ENCODE peak calls at places on chromosome 21, in four cellular contexts. F is HepG2, Y is A549, D is K562. Z is an unnamed sample.

GRCh38 chr21:16004121-16004520 is 274.3 kb downstream of the USP25 start:
- DNase-seq in D (no peak), Y (no peak), F (no peak), Z (no peak)

GRCh38 chr21:38350681-38351080 is 93.9 kb downstream of the KCNJ15 start:
- DNase-seq in D (no peak), F (no peak), Y (no peak), Z (no peak)

GRCh38 chr21:37983336-37984095 is 67.3 kb upstream of the KCNJ6 start:
- DNase-seq in Y (peak; percentile 7), D (no peak), F (no peak), Z (no peak)

GRCh38 chr21:24895885-24896734 is 711.2 kb downstream of the MRPL39 start:
- DNase-seq in Y (no peak), D (no peak), F (no peak), Z (peak; percentile 11)

GRCh38 chr21:15732290-15732995 is 2.7 kb downstream of the USP25 start:
- DNase-seq in Y (no peak), F (peak; percentile 55), D (no peak), Z (no peak)

GRCh38 chr21:18249542-18250152 is 5.0 kb downstream of the CHODL start:
- DNase-seq in F (no peak), Y (no peak), D (no peak), Z (no peak)

GRCh38 chr21:14683021-14683420 is 136.9 kb upstream of the SAMSN1 start:
- DNase-seq in F (no peak), D (no peak), Y (no peak), Z (no peak)

GRCh38 chr21:21813295-21813694 is 815.1 kb downstream of the NCAM2 start:
- DNase-seq in Y (no peak), D (no peak), F (no peak), Z (no peak)

GRCh38 chr21:28632718-28633408 is 359.8 kb downstream of the LTN1 start:
- DNase-seq in Y (no peak), D (no peak), F (no peak), Z (no peak)

GRCh38 chr21:38817371-38818335 is 11.9 kb downstream of the ETS2 start:
- DNase-seq in Y (no peak), F (no peak), D (no peak), Z (no peak)

GRCh38 chr21:37829447-37829846 is 86.8 kb downstream of the KCNJ6 start:
- DNase-seq in D (no peak), Y (peak; percentile 10), F (peak; percentile 23), Z (no peak)

GRCh38 chr21:15514073-15514946 is 215.5 kb upstream of the USP25 start:
- DNase-seq in Y (no peak), D (no peak), F (peak; percentile 94), Z (no peak)

GRCh38 chr21:22827422-22827821 is 1829.2 kb downstream of the NCAM2 start:
- DNase-seq in Y (no peak), F (no peak), D (no peak), Z (no peak)

GRCh38 chr21:23541571-23541970 is 2065.7 kb downstream of the MRPL39 start:
- DNase-seq in D (no peak), Y (no peak), F (no peak), Z (no peak)

GRCh38 chr21:37511848-37512247 is 145.3 kb downstream of the DYRK1A start:
- DNase-seq in F (no peak), D (no peak), Y (no peak), Z (no peak)

GRCh38 chr21:38914531-38915385 is 109.0 kb downstream of the ETS2 start:
- DNase-seq in Y (no peak), F (peak; percentile 25), D (no peak), Z (no peak)

GRCh38 chr21:15171546-15171945 is 106.7 kb upstream of the NRIP1 start:
- DNase-seq in D (no peak), Y (no peak), F (no peak), Z (no peak)

GRCh38 chr21:39083377-39084008 is 99.8 kb downstream of the PSMG1 start:
- DNase-seq in Y (no peak), D (no peak), F (no peak), Z (no peak)

GRCh38 chr21:16588433-16588860 is 858.7 kb downstream of the USP25 start:
- DNase-seq in D (no peak), Y (peak; percentile 21), F (no peak), Z (peak; percentile 45)

GRCh38 chr21:29114765-29115164 is 15.7 kb upstream of the MAP3K7CL start:
- DNase-seq in Y (peak; percentile 9), F (no peak), D (no peak), Z (no peak)

GRCh38 chr21:15249285-15249993 is 184.6 kb upstream of the NRIP1 start:
- DNase-seq in Y (no peak), F (no peak), D (peak; percentile 30), Z (no peak)

GRCh38 chr21:15063081-15063820 is 1.5 kb downstream of the NRIP1 start:
- DNase-seq in Y (no peak), D (peak; percentile 23), F (peak; percentile 29), Z (no peak)

GRCh38 chr21:31538821-31539220 is 120.7 kb upstream of the SOD1 start:
- DNase-seq in D (no peak), Y (no peak), F (no peak), Z (no peak)

GRCh38 chr21:41138711-41139110 is 29.2 kb upstream of the BACE2 start:
- DNase-seq in F (no peak), D (no peak), Y (no peak), Z (no peak)

GRCh38 chr21:41142051-41142795 is 25.7 kb upstream of the BACE2 start:
- DNase-seq in F (peak; percentile 2), D (no peak), Y (peak; percentile 12), Z (no peak)

GRCh38 chr21:41139275-41139674 is 28.7 kb upstream of the BACE2 start:
- DNase-seq in Y (no peak), D (no peak), F (no peak), Z (no peak)

GRCh38 chr21:41139951-41140350 is 28.0 kb upstream of the BACE2 start:
- DNase-seq in Y (no peak), F (no peak), D (no peak), Z (no peak)

DNA sequence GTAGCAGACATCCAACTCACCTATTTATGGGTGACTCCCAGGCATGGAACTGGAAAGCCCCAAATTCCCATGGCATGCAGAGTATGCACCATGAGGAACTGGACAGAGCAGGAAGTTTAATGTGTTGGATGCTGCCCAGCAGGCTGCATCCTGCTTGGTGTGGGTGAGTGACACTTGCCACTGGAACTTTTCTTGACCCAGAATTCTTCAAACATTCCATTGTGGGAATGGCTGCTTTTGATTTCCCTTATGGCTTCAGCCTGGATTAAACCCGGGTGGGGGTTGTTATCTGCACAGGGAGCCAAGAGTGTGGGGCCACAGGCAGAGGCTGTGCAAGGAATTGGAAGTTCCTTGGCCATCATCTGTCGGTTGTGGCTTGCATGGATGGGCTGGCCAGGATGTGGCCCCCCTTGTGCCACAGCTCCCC is 26.9 kb upstream of the BACE2 start:
- DNase-seq in F (no peak), D (no peak), Y (no peak), Z (no peak)
- TF ChIP-seq NR3C1 in F (no peak), D (no peak), Y (no peak), Z (no peak)

DNA sequence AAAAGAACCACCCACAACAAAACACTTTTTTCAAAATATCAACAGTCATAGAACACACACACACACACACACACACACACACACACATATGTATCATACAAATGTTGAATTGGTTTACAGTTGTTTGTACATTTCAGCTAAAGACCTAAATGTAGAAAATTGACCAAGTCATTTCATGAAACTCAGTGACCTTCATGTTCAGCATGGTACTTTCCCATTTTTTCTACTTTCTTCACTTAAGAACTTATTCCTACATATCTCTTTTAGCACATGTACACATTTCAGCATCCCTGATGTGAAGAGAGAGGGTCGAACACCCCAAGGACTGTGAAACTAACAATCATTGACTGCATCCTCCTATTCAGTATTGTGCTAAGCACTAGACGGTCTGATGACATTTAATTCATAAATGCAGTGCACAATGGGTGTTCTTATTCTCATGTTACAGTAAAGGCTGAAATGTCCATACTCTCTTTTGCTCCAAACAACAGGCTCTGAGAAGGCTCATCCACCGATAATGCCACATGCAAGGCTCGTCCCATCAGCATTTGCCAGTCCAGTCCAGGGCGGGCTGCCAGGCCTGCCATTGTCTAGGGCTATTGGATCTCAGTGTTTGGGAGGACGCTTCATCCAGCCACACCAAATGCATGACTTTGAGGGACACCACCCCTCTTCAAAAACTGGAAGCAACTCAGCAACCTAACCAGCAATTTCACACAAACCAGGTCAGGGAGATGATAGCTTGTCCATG is 150.1 kb upstream of the RUNX1 start:
- DNase-seq in F (no peak), Y (no peak), D (no peak), Z (no peak)
- TF ChIP-seq NR3C1 in F (no peak), Y (no peak), D (no peak), Z (no peak)

DNA sequence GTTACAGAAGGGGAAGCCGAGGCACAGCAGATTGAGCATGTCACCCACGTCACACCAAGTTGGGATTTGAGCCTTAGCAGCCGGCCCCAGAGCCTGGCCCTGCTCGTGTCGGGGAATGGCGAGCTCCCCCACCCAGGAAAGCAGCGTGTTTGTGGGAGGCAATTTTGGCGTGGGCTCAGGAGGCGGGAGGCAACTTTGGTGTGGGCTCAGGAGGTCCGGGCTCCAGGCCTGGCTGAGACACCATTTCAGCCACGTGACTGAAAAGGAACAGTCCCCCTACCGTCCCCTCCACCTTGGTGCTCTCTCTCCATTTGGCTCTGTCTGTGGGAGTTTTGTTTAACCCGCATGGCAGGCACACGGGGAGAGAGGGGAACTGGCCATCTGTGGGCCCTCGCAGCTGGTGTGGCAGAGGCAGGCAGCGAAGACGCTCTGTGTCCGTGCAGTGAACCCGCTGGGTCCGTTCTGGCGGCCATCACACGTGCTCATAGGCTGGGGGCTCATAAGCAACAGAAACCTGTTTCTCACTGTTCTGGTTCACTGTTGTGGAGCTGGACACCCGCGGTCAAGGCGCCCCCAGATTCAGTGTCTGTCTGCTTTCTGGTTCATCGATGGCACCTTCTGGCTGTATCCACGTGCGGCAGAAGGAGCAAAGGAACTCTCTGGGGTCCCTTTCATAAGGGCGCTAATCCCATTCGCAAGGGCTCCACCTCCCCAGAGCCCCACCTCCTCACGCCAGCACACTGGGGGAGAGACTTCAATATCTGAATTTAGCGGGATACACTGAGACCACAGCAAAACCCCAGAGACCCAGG is 110.2 kb downstream of the CRYAA start:
- DNase-seq in D (no peak), F (no peak), Y (no peak), Z (no peak)
- TF ChIP-seq NR3C1 in D (no peak), F (no peak), Y (no peak), Z (no peak)

GRCh38 chr21:27129694-27130093 is 162.8 kb upstream of the ADAMTS5 start:
- DNase-seq in Y (no peak), D (no peak), F (no peak), Z (no peak)

GRCh38 chr21:27130152-27130551 is 163.3 kb upstream of the ADAMTS5 start:
- DNase-seq in Y (no peak), D (no peak), F (no peak), Z (no peak)

GRCh38 chr21:27134513-27134912 is 167.6 kb upstream of the ADAMTS5 start:
- DNase-seq in Y (no peak), F (no peak), D (no peak), Z (no peak)

GRCh38 chr21:27129215-27129614 is 162.3 kb upstream of the ADAMTS5 start:
- DNase-seq in F (no peak), Y (no peak), D (no peak), Z (no peak)

GRCh38 chr21:27132270-27132669 is 165.4 kb upstream of the ADAMTS5 start:
- DNase-seq in F (no peak), D (no peak), Y (no peak), Z (no peak)
- TF ChIP-seq NR3C1 in F (no peak), D (no peak), Y (no peak), Z (no peak)